ENCODE peak calls at places on chromosomes 4 and X, in four cellular contexts. V is AG09309; M is CD4-positive, alpha-beta T cell; D is Kasumi-1. N is an unnamed sample.

GRCh38 chr4:180909279-180909678 is 1333.9 kb upstream of the TENM3 start:
- DNase-seq in D (peak), V (no peak), M (no peak), N (no peak)

GRCh38 chr4:151012836-151013235 is 2.2 kb downstream of the LRBA start:
- DNase-seq in V (no peak), D (no peak), M (no peak), N (no peak)

GRCh38 chr4:26365537-26366150 is 44.8 kb downstream of the RBPJ start:
- DNase-seq in D (no peak), V (no peak), M (no peak), N (no peak)

GRCh38 chr4:108033348-108033747 is 43.7 kb downstream of the HADH start:
- DNase-seq in V (no peak), D (no peak), M (no peak), N (no peak)

GRCh38 chrX:2474963-2475726 is 25.6 kb downstream of the DHRSX start:
- DNase-seq in M (no peak), D (no peak), V (no peak), N (no peak)

GRCh38 chrX:29913647-29914046 is 301.7 kb upstream of the MAGEB2 start:
- DNase-seq in D (no peak), V (no peak), M (no peak), N (no peak)

GRCh38 chr4:21765810-21766407 is 182.7 kb downstream of the KCNIP4 start:
- DNase-seq in D (peak), M (no peak), V (no peak), N (no peak)

GRCh38 chrX:87376896-87377295 is 140.7 kb upstream of the KLHL4 start:
- DNase-seq in M (no peak), D (no peak), V (no peak), N (no peak)

GRCh38 chr4:98261291-98262271 is at the start of gene RAP1GDS1:
- DNase-seq in V (no peak), D (peak), M (peak), N (peak)

GRCh38 chr4:184787766-184788503 is 37.8 kb downstream of the ACSL1 start:
- DNase-seq in V (no peak), D (no peak), M (no peak), N (no peak)

GRCh38 chr4:133188433-133189175 is 39.5 kb downstream of the PCDH10 start:
- DNase-seq in D (no peak), M (no peak), V (no peak), N (no peak)

GRCh38 chr4:111631157-111631999 is 513.9 kb upstream of the FAM241A start:
- DNase-seq in V (peak), M (no peak), D (peak), N (no peak)

GRCh38 chr4:6875431-6875831 is 34.2 kb upstream of the TBC1D14 start:
- DNase-seq in D (peak), V (no peak), M (no peak), N (no peak)

GRCh38 chrX:106707771-106708454 is 18.6 kb upstream of the RNF128 start:
- DNase-seq in V (peak), M (no peak), D (no peak), N (no peak)

GRCh38 chrX:65596270-65596669 is 61.7 kb upstream of the LAS1L start:
- DNase-seq in V (peak), M (peak), D (peak), N (peak)

GRCh38 chr4:2823301-2823670 is 20.4 kb upstream of the ADD1 start:
- DNase-seq in M (no peak), V (no peak), D (no peak), N (no peak)

GRCh38 chr4:57943672-57944071 is 833.5 kb upstream of the IGFBP7 start:
- DNase-seq in M (no peak), D (peak), V (no peak), N (no peak)

GRCh38 chr4:109494538-109494937 is 60.9 kb downstream of the SEC24B start:
- DNase-seq in D (no peak), V (no peak), M (no peak), N (no peak)

GRCh38 chr4:163611784-163612445 is 117.4 kb downstream of the TMA16 start:
- DNase-seq in V (no peak), M (no peak), D (no peak), N (no peak)

GRCh38 chrX:45022144-45022543 is 149.2 kb downstream of the KDM6A start:
- DNase-seq in M (no peak), D (no peak), V (no peak), N (no peak)

GRCh38 chr4:146095091-146095690 is 80.3 kb upstream of the LSM6 start:
- DNase-seq in D (peak), V (peak), M (no peak), N (no peak)

GRCh38 chr4:151238477-151238876 is 38.5 kb upstream of the PRSS48 start:
- DNase-seq in M (no peak), V (no peak), D (no peak), N (no peak)

GRCh38 chr4:123110147-123110546 is 187.8 kb upstream of the NUDT6 start:
- DNase-seq in D (no peak), M (no peak), V (no peak), N (no peak)

GRCh38 chr4:100762738-100763137 is 244.9 kb upstream of the EMCN start:
- DNase-seq in M (no peak), D (no peak), V (no peak), N (no peak)

GRCh38 chrX:46912673-46913491 is 661 bp downstream of the JADE3 start:
- DNase-seq in V (no peak), D (peak), M (peak), N (peak)

GRCh38 chr4:76305971-76306881 is at the start of gene STBD1:
- DNase-seq in D (peak), V (peak), M (no peak), N (peak)

GRCh38 chrX:56802921-56803848 is 74.1 kb downstream of the NBDY start:
- DNase-seq in D (peak), V (peak), M (peak), N (peak)

GRCh38 chrX:69318651-69319305 is 153.5 kb upstream of the PJA1 start:
- DNase-seq in V (no peak), D (no peak), M (no peak), N (no peak)

GRCh38 chrX:119622356-119623232 is 16.4 kb upstream of the NKRF start:
- DNase-seq in D (no peak), M (no peak), V (peak), N (no peak)

GRCh38 chr4:133865606-133866327 is 335.8 kb downstream of the PABPC4L start:
- DNase-seq in V (no peak), D (no peak), M (no peak), N (no peak)

GRCh38 chr4:113947484-113947883 is 32.0 kb downstream of the ARSJ start:
- DNase-seq in V (no peak), M (no peak), D (no peak), N (no peak)

GRCh38 chr4:164301430-164301829 is 452.5 kb upstream of the SMIM31 start:
- DNase-seq in V (no peak), M (no peak), D (no peak), N (no peak)

GRCh38 chr4:128357286-128357685 is 69.7 kb upstream of the PGRMC2 start:
- DNase-seq in M (no peak), D (no peak), V (no peak), N (no peak)

GRCh38 chr4:18234108-18234507 is 212.6 kb upstream of the LCORL start:
- DNase-seq in V (no peak), D (no peak), M (no peak), N (no peak)